ENCODE peak calls at places on chromosomes 12 and 14, in five cellular contexts. V is CD4-positive, CD25-positive, alpha-beta regulatory T cell; R is psoas muscle; P is AG04449; L is cardiac muscle cell. B is an unnamed sample.
A peak's percentile ranks its signal among the peaks of the same experiment; 100 is the strongest.

GRCh38 chr14:26594148-26594547 is 3.7 kb downstream of the NOVA1 start:
- DNase-seq in V (no peak), R (no peak), P (no peak), L (no peak), B (no peak)

GRCh38 chr14:68733086-68733621 is 59.7 kb downstream of the ZFP36L1 start:
- DNase-seq in V (no peak), R (no peak), P (no peak), L (no peak), B (no peak)

GRCh38 chr12:56991319-56991906 is 14.9 kb downstream of the ZBTB39 start:
- DNase-seq in V (no peak), R (peak; percentile 36), P (no peak), L (no peak), B (peak; percentile 27)

GRCh38 chr12:110733857-110734373 is 8.8 kb downstream of the PPP1CC start:
- DNase-seq in V (no peak), R (no peak), P (no peak), L (no peak), B (no peak)

GRCh38 chr14:64387232-64387737 is 868 bp upstream of the MTHFD1 start:
- DNase-seq in V (no peak), R (no peak), P (no peak), L (no peak), B (no peak)

GRCh38 chr14:72646861-72647528 is 246.9 kb downstream of the DPF3 start:
- DNase-seq in V (no peak), R (no peak), P (no peak), L (no peak), B (no peak)

GRCh38 chr12:32454866-32455265 is 55.5 kb downstream of the FGD4 start:
- DNase-seq in V (no peak), R (no peak), P (no peak), L (no peak), B (no peak)

GRCh38 chr12:123983822-123984485 is 10.9 kb downstream of the ZNF664 start:
- DNase-seq in V (peak; percentile 16), R (no peak), P (no peak), L (peak; percentile 78), B (peak; percentile 60)

GRCh38 chr12:69405466-69405865 is 45.9 kb downstream of the YEATS4 start:
- DNase-seq in V (no peak), R (peak; percentile 31), P (peak; percentile 95), L (no peak), B (no peak)

GRCh38 chr14:79584679-79585078 is 626.6 kb downstream of the DIO2 start:
- DNase-seq in V (no peak), R (no peak), P (peak; percentile 86), L (peak; percentile 26), B (no peak)

GRCh38 chr14:94598816-94599655 is 13.2 kb upstream of the SERPINA3 start:
- DNase-seq in V (no peak), R (peak; percentile 68), P (peak; percentile 92), L (no peak), B (peak; percentile 43)

GRCh38 chr14:94599656-94600004 is 12.6 kb upstream of the SERPINA3 start:
- DNase-seq in V (no peak), R (no peak), P (no peak), L (no peak), B (no peak)

GRCh38 chr14:94598506-94598815 is 13.7 kb upstream of the SERPINA3 start:
- DNase-seq in V (no peak), R (no peak), P (no peak), L (no peak), B (no peak)

GRCh38 chr14:94596361-94596760 is 15.1 kb downstream of the SERPINA5 start:
- DNase-seq in V (no peak), R (no peak), P (no peak), L (no peak), B (no peak)

GRCh38 chr14:94597788-94598187 is 14.4 kb upstream of the SERPINA3 start:
- DNase-seq in V (no peak), R (no peak), P (no peak), L (no peak), B (no peak)
- H3K4me3 ChIP-seq in V (no peak overlapping the region), R (no peak overlapping the region), P (no peak overlapping the region), L (no peak overlapping the region), B (no peak overlapping the region)

DNA sequence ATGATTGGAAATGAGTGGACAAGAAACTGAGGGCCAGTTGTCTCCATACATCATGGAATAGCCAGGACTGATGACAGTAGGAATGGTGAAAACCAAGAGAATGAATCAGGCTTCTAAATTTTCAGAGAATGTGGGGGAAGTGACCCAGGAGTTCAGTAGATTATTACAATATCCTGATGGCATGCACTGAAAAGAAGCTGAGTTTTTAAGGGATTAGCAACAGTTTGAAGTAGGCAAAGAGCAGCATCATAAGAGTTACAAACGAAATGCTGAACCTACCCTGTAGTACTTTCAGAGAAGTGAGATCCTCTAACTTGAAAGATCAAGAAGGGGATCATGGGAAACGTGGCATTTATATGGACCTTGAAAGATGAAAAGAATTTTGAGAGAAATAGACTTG is 13.2 kb downstream of the SLC2A14 start:
- DNase-seq in V (no peak), R (no peak), P (no peak), L (no peak), B (no peak)
- H3K4me3 ChIP-seq in V (no peak overlapping the region), R (no peak overlapping the region), P (peak overlapping the region; percentile 16), L (no peak overlapping the region), B (no peak overlapping the region)

GRCh38 chr12:109621864-109622485 is 48.4 kb downstream of the MVK start:
- DNase-seq in V (no peak), R (no peak), P (no peak), L (no peak), B (no peak)
- H3K4me3 ChIP-seq in V (no peak overlapping the region), R (no peak overlapping the region), P (no peak overlapping the region), L (no peak overlapping the region), B (no peak overlapping the region)

DNA sequence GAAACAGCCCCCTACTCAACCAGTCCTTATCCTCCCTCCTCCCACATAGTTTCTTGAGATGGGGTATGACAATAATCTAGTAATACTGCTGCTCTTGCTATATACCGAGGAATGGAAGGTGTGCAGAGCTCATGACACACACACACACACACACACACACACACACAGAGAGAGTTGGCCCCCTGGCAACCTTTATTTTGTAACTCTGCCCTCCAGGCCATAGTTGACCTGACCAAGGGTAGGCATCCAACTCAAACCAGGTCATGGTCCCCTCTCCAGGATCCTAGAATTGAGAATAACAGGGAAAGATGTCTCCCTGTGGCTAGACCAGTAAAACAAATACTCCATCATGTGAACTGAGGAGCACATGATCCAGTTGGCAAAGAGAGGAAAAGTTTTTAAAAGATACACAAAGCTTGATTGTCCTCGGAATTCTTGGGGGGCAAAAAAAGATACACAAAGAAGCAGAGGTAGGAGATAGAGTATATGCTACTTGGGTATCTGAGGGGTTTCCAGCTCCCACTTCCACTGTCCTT is 11.3 kb downstream of the ERO1A start:
- DNase-seq in V (no peak), R (no peak), P (no peak), L (no peak), B (no peak)
- H3K4me3 ChIP-seq in V (no peak overlapping the region), R (no peak overlapping the region), P (no peak overlapping the region), L (no peak overlapping the region), B (no peak overlapping the region)